ENCODE peak calls at places on chromosomes 13 and 19, in eight cellular contexts. N is ELR; B is lung microvascular endothelial cell; H is AG04450; U is ELF-1; S is activated CD4-positive, alpha-beta T cell treated with anti-CD3 and anti-CD28 coated beads, Interleukin-2, amount 50 U/mL, for 4 hours; P is amygdala; Z is GM10248. G is an unnamed sample.

GRCh38 chr13:34124912-34125311 is 307.0 kb downstream of the RFC3 start:
- DNase-seq in S (no peak), B (no peak), N (no peak), H (no peak), Z (no peak), P (no peak), U (no peak), G (no peak)

GRCh38 chr19:57656346-57656745 is 12.4 kb upstream of the ZSCAN4 start:
- DNase-seq in N (no peak), P (no peak), U (no peak), Z (no peak), B (no peak), H (no peak), S (no peak), G (no peak)

GRCh38 chr19:13381827-13382632 is 124.2 kb downstream of the CACNA1A start:
- DNase-seq in P (no peak), S (no peak), B (no peak), H (no peak), N (no peak), Z (no peak), U (no peak), G (no peak)

GRCh38 chr19:54436031-54436523 is 12.9 kb upstream of the LENG8 start:
- DNase-seq in H (no peak), U (no peak), Z (no peak), N (no peak), P (peak), S (no peak), B (no peak), G (no peak)

GRCh38 chr13:34070006-34070405 is 252.1 kb downstream of the RFC3 start:
- DNase-seq in P (no peak), S (no peak), Z (no peak), N (peak), H (no peak), U (no peak), B (peak), G (peak)

GRCh38 chr13:110187501-110188161 is 119.3 kb downstream of the COL4A1 start:
- DNase-seq in H (peak), S (no peak), N (peak), Z (no peak), B (peak), U (peak), P (no peak), G (peak)

GRCh38 chr19:45477713-45478453 is 10.1 kb downstream of the FOSB start:
- DNase-seq in H (no peak), Z (no peak), P (no peak), U (no peak), B (no peak), N (peak), S (no peak), G (no peak)

GRCh38 chr19:31874313-31874712 is 471.1 kb upstream of the ZNF507 start:
- DNase-seq in Z (no peak), S (no peak), P (no peak), H (no peak), B (no peak), N (no peak), U (no peak), G (no peak)

GRCh38 chr19:4399871-4400768 is at the start of gene SH3GL1:
- DNase-seq in Z (peak), B (peak), H (peak), S (peak), N (peak), U (peak), P (peak), G (peak)

GRCh38 chr13:41842029-41842428 is 118.9 kb downstream of the VWA8 start:
- DNase-seq in Z (no peak), U (no peak), N (no peak), P (no peak), H (no peak), B (peak), S (no peak), G (no peak)

GRCh38 chr13:63942372-63942771 is 2526.7 kb upstream of the PCDH20 start:
- DNase-seq in Z (no peak), P (no peak), H (no peak), U (no peak), B (no peak), N (peak), S (no peak), G (no peak)

GRCh38 chr13:108855737-108856387 is 226.5 kb downstream of the MYO16 start:
- DNase-seq in H (no peak), U (no peak), Z (peak), N (no peak), P (no peak), S (no peak), B (no peak), G (no peak)

GRCh38 chr19:3745363-3746045 is 16.0 kb downstream of the APBA3 start:
- DNase-seq in N (no peak), U (no peak), P (no peak), S (no peak), H (no peak), Z (no peak), B (no peak), G (no peak)

GRCh38 chr13:41613984-41614581 is 156.7 kb downstream of the RGCC start:
- DNase-seq in S (no peak), H (peak), P (no peak), Z (no peak), N (peak), U (peak), B (peak), G (peak)

GRCh38 chr19:36460046-36460445 is 29.3 kb downstream of the ZNF566 start:
- DNase-seq in S (no peak), H (no peak), P (no peak), N (no peak), B (no peak), Z (no peak), U (no peak), G (no peak)